ENCODE peak calls at places on chromosomes 12 and 14, in seven cellular contexts. S is stimulated activated CD8-positive, alpha-beta memory T cell treated with anti-CD3 and anti-CD28 coated beads, Interleukin-12 subunit alpha, Interleukin-12 subunit beta, amount 100 ng/mL, for 1 hour; V is NCI-H2081; W is osteocyte; C is activated T-cell treated with anti-CD3 and anti-CD28 coated beads, Interleukin-2, amount 50 U/mL, for 72 hours; K is GM13976; D is activated CD4-positive, alpha-beta T cell treated with anti-CD3 and anti-CD28 coated beads, Interleukin-2, amount 50 U/mL, for 24 hours. P is an unnamed sample.

GRCh38 chr12:40156031-40156764 is 50.3 kb upstream of the SLC2A13 start:
- DNase-seq in C (no peak), V (no peak), D (no peak), K (no peak), W (no peak), S (no peak), P (no peak)

GRCh38 chr14:73795974-73796373 is 55.7 kb upstream of the PTGR2 start:
- DNase-seq in V (no peak), W (no peak), K (no peak), C (no peak), D (no peak), S (no peak), P (peak)

GRCh38 chr12:122389677-122390076 is 32.8 kb downstream of the CLIP1 start:
- DNase-seq in C (no peak), V (no peak), W (no peak), S (no peak), D (no peak), K (no peak), P (no peak)

GRCh38 chr14:75978249-75978731 is 3.5 kb downstream of the TGFB3 start:
- DNase-seq in W (no peak), K (no peak), C (peak), V (no peak), D (no peak), S (no peak), P (no peak)

GRCh38 chr14:32808574-32809098 is 130.0 kb upstream of the NPAS3 start:
- DNase-seq in D (no peak), W (no peak), K (no peak), V (peak), C (no peak), S (no peak), P (no peak)

GRCh38 chr12:96500686-96501085 is 11.3 kb downstream of the CFAP54 start:
- DNase-seq in W (no peak), K (no peak), V (no peak), C (no peak), S (no peak), D (no peak), P (no peak)

GRCh38 chr12:114473717-114474116 is 67.8 kb upstream of the TBX5 start:
- DNase-seq in K (no peak), C (no peak), V (no peak), S (no peak), W (no peak), D (no peak), P (no peak)

GRCh38 chr12:3441435-3441834 is 49.6 kb upstream of the PRMT8 start:
- DNase-seq in S (no peak), D (no peak), K (no peak), C (no peak), V (no peak), W (no peak), P (no peak)

GRCh38 chr12:87160848-87161601 is 868.2 kb downstream of the C12orf50 start:
- DNase-seq in D (no peak), C (no peak), V (no peak), S (no peak), W (no peak), K (no peak), P (no peak)

GRCh38 chr14:92685784-92686355 is 62.6 kb downstream of the LGMN start:
- DNase-seq in V (no peak), K (no peak), D (no peak), W (no peak), S (no peak), C (no peak), P (no peak)

GRCh38 chr14:83764656-83765055 is 1765.3 kb upstream of the FLRT2 start:
- DNase-seq in W (no peak), C (no peak), S (no peak), D (no peak), V (no peak), K (no peak), P (no peak)

GRCh38 chr12:83850531-83850930 is 1062.1 kb downstream of the SLC6A15 start:
- DNase-seq in S (no peak), W (no peak), D (no peak), K (no peak), C (no peak), V (no peak), P (no peak)

GRCh38 chr12:48482198-48482597 is at the start of gene C12orf54:
- DNase-seq in C (no peak), K (no peak), D (no peak), S (no peak), W (no peak), V (no peak), P (no peak)

GRCh38 chr12:117501470-117501869 is 140.0 kb upstream of the NOS1 start:
- DNase-seq in W (no peak), K (no peak), C (no peak), S (no peak), D (no peak), V (no peak), P (no peak)

GRCh38 chr12:66210840-66211239 is 21.8 kb downstream of the IRAK3 start:
- DNase-seq in W (no peak), K (no peak), C (no peak), D (no peak), V (no peak), S (no peak), P (no peak)

GRCh38 chr12:113474635-113475436 is 3.2 kb upstream of the LHX5 start:
- DNase-seq in V (no peak), K (no peak), C (no peak), W (no peak), S (no peak), D (no peak), P (no peak)

GRCh38 chr14:54815016-54815415 is 87.6 kb downstream of the GCH1 start:
- DNase-seq in S (no peak), C (no peak), K (no peak), D (no peak), V (no peak), W (peak), P (no peak)

GRCh38 chr14:28773917-28774691 is 7.5 kb downstream of the FOXG1 start:
- DNase-seq in W (no peak), S (no peak), K (peak), V (peak), C (no peak), D (no peak), P (no peak)

GRCh38 chr14:105151131-105151837 is 17.3 kb downstream of the JAG2 start:
- DNase-seq in K (no peak), C (no peak), D (no peak), W (no peak), V (no peak), S (no peak), P (no peak)

GRCh38 chr14:96723946-96724345 is 73.2 kb upstream of the VRK1 start:
- DNase-seq in V (no peak), W (no peak), D (no peak), S (no peak), C (no peak), K (no peak), P (no peak)

GRCh38 chr14:21070610-21071224 is 613 bp downstream of the ARHGEF40 start:
- DNase-seq in C (peak), V (no peak), K (peak), D (no peak), S (no peak), W (no peak), P (peak)

GRCh38 chr14:104970231-104971068 is 7.7 kb downstream of the AHNAK2 start:
- DNase-seq in K (no peak), D (no peak), C (no peak), S (no peak), W (peak), V (no peak), P (peak)

GRCh38 chr12:6090786-6091185 is 33.7 kb downstream of the VWF start:
- DNase-seq in C (no peak), K (no peak), S (no peak), W (no peak), V (no peak), D (no peak), P (peak)

GRCh38 chr14:73771848-73772705 is 57.9 kb upstream of the PNMA1 start:
- DNase-seq in K (peak), S (no peak), D (no peak), W (no peak), V (peak), C (peak), P (no peak)

GRCh38 chr12:125013816-125014442 is 20.5 kb downstream of the BRI3BP start:
- DNase-seq in S (no peak), D (no peak), C (no peak), K (no peak), V (peak), W (no peak), P (no peak)

GRCh38 chr12:104656921-104657320 is 200.2 kb downstream of the CHST11 start:
- DNase-seq in W (no peak), S (no peak), D (no peak), V (no peak), K (no peak), C (no peak), P (no peak)

GRCh38 chr12:87152841-87153528 is 876.2 kb downstream of the C12orf50 start:
- DNase-seq in C (no peak), S (no peak), K (no peak), V (no peak), D (no peak), W (no peak), P (no peak)